ENCODE peak calls at places on chromosomes 1 and 21, in six cellular contexts. S is body of pancreas, Y is upper lobe of right lung, P is pancreas, M is heart right ventricle, I is HepG2. L is an unnamed sample.

GRCh38 chr1:212290608-212291007 is 5.4 kb downstream of the PPP2R5A start:
- ATAC-seq in M (no peak), P (no peak), S (no peak), Y (no peak), I (no peak), L (no peak)

GRCh38 chr21:36422279-36423098 is 37.3 kb downstream of the CHAF1B start:
- ATAC-seq in P (peak; percentile 59), Y (peak; percentile 64), S (peak; percentile 21), I (peak; percentile 83), M (peak; percentile 34), L (no peak)

GRCh38 chr1:21904475-21904724 is 32.7 kb downstream of the HSPG2 start:
- ATAC-seq in Y (peak; percentile 42), I (no peak), P (peak; percentile 84), M (peak; percentile 4), S (peak; percentile 77), L (peak; percentile 1)

GRCh38 chr21:36741506-36741905 is 42.6 kb downstream of the SIM2 start:
- ATAC-seq in Y (no peak), I (no peak), S (no peak), P (no peak), M (peak; percentile 80), L (no peak)

GRCh38 chr1:117985973-117986372 is 56.4 kb downstream of the WDR3 start:
- ATAC-seq in M (no peak), P (no peak), I (no peak), Y (no peak), S (no peak), L (no peak)

GRCh38 chr1:212557739-212558664 is 50.6 kb upstream of the ATF3 start:
- ATAC-seq in P (peak; percentile 80), I (peak; percentile 54), Y (peak; percentile 85), M (peak; percentile 75), S (peak; percentile 68), L (peak; percentile 73)

GRCh38 chr1:31694910-31695300 is 8.9 kb downstream of the COL16A1 start:
- ATAC-seq in I (no peak), Y (no peak), M (no peak), S (no peak), P (no peak), L (no peak)

GRCh38 chr1:53625049-53625448 is 113.9 kb downstream of the GLIS1 start:
- ATAC-seq in P (peak; percentile 25), I (no peak), M (peak; percentile 89), S (peak; percentile 35), Y (no peak), L (peak; percentile 92)

GRCh38 chr1:115670476-115671175 is 28.9 kb downstream of the VANGL1 start:
- ATAC-seq in S (peak; percentile 52), Y (no peak), M (no peak), P (peak; percentile 75), I (no peak), L (no peak)

GRCh38 chr1:162552684-162553252 is 8.8 kb upstream of the UAP1 start:
- ATAC-seq in M (no peak), I (no peak), Y (no peak), S (no peak), P (no peak), L (peak; percentile 17)

GRCh38 chr1:64875606-64876005 is 90.7 kb downstream of the JAK1 start:
- ATAC-seq in M (peak; percentile 94), S (no peak), I (no peak), P (no peak), Y (no peak), L (no peak)

GRCh38 chr1:37497832-37498231 is 16.7 kb downstream of the MEAF6 start:
- ATAC-seq in Y (peak; percentile 71), I (no peak), P (peak; percentile 92), M (no peak), S (peak; percentile 80), L (no peak)

GRCh38 chr1:2165636-2166035 is 28.9 kb downstream of the FAAP20 start:
- ATAC-seq in I (no peak), M (no peak), P (no peak), Y (no peak), S (no peak), L (no peak)

GRCh38 chr1:27548858-27549719 is 54.9 kb downstream of the AHDC1 start:
- ATAC-seq in Y (no peak), I (no peak), M (no peak), P (peak; percentile 28), S (no peak), L (no peak)

GRCh38 chr1:224408294-224408590 is 26.4 kb downstream of the WDR26 start:
- ATAC-seq in S (no peak), I (no peak), M (no peak), P (no peak), Y (no peak), L (no peak)

GRCh38 chr1:224407546-224408293 is 26.9 kb downstream of the WDR26 start:
- ATAC-seq in I (no peak), Y (no peak), P (no peak), M (no peak), S (no peak), L (no peak)

GRCh38 chr1:224411766-224412165 is 22.8 kb downstream of the WDR26 start:
- ATAC-seq in S (no peak), M (no peak), I (no peak), Y (no peak), P (no peak), L (no peak)

GRCh38 chr1:224402472-224403035 is 32.0 kb downstream of the WDR26 start:
- ATAC-seq in I (no peak), M (no peak), P (no peak), S (no peak), Y (no peak), L (no peak)

GRCh38 chr1:224406216-224406615 is 28.4 kb downstream of the WDR26 start:
- ATAC-seq in I (no peak), S (no peak), P (no peak), Y (no peak), M (no peak), L (no peak)
- TF ChIP-seq CTCF in I (no peak), S (no peak), P (no peak), Y (no peak), M (no peak), L (no peak)

GRCh38 chr1:151165738-151166505 is at the start of the genes LYSMD1 and SCNM1:
- ATAC-seq in S (peak; percentile 97), P (peak; percentile 97), M (peak; percentile 94), Y (peak; percentile 97), I (peak; percentile 94), L (peak; percentile 95)
- TF ChIP-seq CTCF in S (peak; percentile 59), P (no peak), M (no peak), Y (no peak), I (no peak), L (peak; percentile 62)

GRCh38 chr1:161096514-161096913 is 1.6 kb upstream of the KLHDC9 start:
- ATAC-seq in S (no peak), P (no peak), M (peak; percentile 62), Y (peak; percentile 4), I (no peak), L (peak; percentile 82)

GRCh38 chr1:161096015-161096414 is 2.1 kb upstream of the KLHDC9 start:
- ATAC-seq in M (no peak), I (no peak), Y (no peak), S (no peak), P (no peak), L (no peak)

GRCh38 chr1:161100534-161100933 is 2.4 kb downstream of the KLHDC9 start:
- ATAC-seq in S (no peak), P (no peak), Y (no peak), M (no peak), I (no peak), L (no peak)

GRCh38 chr1:161099090-161099802 is 1.1 kb downstream of the KLHDC9 start:
- ATAC-seq in Y (no peak), I (peak; percentile 11), P (no peak), M (no peak), S (no peak), L (no peak)

DNA sequence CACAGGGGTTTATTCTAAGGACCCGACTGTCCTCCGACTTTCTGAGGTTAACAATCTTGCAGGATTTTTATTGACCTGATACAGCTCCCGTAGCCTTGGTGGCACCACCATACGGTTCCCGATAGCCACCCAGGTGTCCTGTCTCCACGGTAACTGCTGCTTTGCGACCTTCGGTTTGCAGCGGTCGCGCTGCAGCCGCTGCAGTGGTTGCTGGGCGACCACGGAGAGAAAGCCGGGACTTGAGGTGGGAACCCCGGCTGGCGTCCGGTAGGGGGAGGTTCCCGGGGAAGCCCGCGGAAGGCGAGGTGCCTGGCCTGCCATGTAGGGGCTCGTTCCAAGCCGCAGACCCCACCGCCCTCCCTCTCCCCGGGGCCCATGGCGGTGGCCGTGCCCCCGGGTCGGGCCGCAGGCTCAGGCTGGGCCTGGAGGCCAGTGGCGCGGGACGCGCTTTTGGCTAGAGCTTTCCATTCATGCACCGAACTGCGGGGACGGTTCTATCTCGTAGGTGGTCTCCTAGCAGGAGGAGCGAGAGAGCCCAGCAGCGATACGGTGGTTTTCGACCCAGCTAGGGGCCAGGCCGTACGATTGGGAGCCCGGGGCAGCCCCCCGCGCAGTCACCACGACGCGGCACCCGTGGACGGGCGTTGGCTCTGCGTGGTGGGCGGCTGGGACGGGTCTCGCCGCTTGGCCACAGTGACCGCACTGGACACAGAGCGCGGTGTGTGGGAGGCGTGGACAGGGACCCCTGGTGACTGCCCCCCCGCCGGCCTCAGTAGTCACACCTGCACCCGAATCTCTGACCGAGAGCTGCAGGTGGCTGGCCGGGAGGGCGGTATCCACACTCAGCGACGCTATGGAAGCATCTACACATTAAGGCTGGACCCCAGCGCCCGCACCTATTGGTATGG is at the start of gene KLHDC9:
- ATAC-seq in P (peak; percentile 95), M (peak; percentile 72), I (peak; percentile 93), S (peak; percentile 96), Y (peak; percentile 89), L (peak; percentile 72)
- TF ChIP-seq CTCF in P (no peak), M (no peak), I (peak; percentile 50), S (peak; percentile 55), Y (peak; percentile 17), L (peak; percentile 19)

GRCh38 chr1:923131-923990 is at the start of gene SAMD11:
- ATAC-seq in I (peak; percentile 4), P (peak; percentile 75), M (peak; percentile 66), Y (peak; percentile 74), S (peak; percentile 75), L (peak; percentile 70)

GRCh38 chr1:919271-919872 is 4.4 kb upstream of the SAMD11 start:
- ATAC-seq in I (peak; percentile 48), M (no peak), S (no peak), Y (no peak), P (no peak), L (no peak)

GRCh38 chr1:920008-920407 is 3.7 kb upstream of the SAMD11 start:
- ATAC-seq in P (no peak), M (no peak), I (no peak), Y (no peak), S (no peak), L (no peak)

GRCh38 chr1:920506-920905 is 3.2 kb upstream of the SAMD11 start:
- ATAC-seq in P (no peak), Y (no peak), S (no peak), M (no peak), I (peak; percentile 3), L (no peak)

DNA sequence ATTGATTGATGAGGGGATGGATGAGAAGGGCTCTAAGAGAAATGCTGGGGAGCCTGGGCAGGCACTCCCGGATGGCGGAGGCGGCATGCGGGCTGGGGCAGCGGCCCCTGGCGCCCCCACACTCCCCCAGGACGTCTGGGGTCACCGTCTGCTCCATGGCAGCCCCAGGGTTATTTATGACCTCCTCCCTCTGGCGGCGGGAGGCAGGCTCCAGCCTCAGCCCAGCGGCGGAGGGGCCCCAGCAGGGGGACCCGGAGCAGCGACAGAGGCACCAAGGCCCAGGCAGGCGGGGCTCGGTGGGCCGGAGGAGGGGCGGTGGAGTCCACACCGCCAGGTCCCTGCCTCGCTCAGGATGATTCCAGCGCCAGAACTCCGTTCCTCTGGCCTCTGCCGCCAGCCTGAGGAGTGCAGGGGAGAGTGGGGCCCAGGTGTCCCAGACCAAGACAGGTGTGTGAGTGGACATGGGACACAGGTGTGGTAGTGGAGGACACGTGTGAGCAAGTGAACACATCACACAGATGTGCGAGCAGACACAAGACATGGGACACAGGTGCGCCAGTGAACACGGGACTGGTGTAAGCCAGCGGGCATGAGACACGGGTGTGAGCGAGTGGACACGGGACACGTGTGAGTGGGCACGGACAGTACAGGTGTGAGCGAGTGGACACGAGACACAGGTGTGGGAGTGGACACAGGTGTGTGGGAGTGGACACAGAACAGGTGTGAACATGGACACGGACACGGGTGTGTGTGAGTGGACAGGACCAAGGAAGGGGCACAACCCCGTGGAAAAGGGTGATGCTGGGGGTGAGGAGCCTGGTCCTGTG is 2.5 kb upstream of the SAMD11 start:
- ATAC-seq in M (peak; percentile 73), I (peak; percentile 69), S (peak; percentile 69), Y (peak; percentile 71), P (peak; percentile 79), L (peak; percentile 67)
- TF ChIP-seq CTCF in M (peak; percentile 48), I (peak; percentile 57), S (peak; percentile 75), Y (peak; percentile 52), P (peak; percentile 40), L (no peak)

L was measured in gastroesophageal sphincter.